ENCODE peak calls at places on chromosomes 3 and 15, in five cellular contexts. W, J, O, B and Q are unnamed samples.

GRCh38 chr3:193853511-193854219 is 260.7 kb downstream of the OPA1 start:
- DNase-seq in W (no peak), J (no peak), O (no peak), B (no peak), Q (no peak)

GRCh38 chr15:62244762-62245161 is 79.7 kb upstream of the C2CD4B start:
- DNase-seq in W (no peak), J (no peak), O (no peak), B (peak; percentile 24), Q (no peak)

GRCh38 chr15:95929232-95929846 is 401.2 kb upstream of the NR2F2 start:
- DNase-seq in W (no peak), J (no peak), O (no peak), B (peak; percentile 9), Q (no peak)

GRCh38 chr15:80931721-80932609 is 57.7 kb downstream of the MESD start:
- DNase-seq in W (peak; percentile 72), J (no peak), O (no peak), B (no peak), Q (no peak)

GRCh38 chr15:58065011-58065444 is 483 bp downstream of the ALDH1A2 start:
- DNase-seq in W (peak; percentile 60), J (no peak), O (no peak), B (no peak), Q (no peak)

GRCh38 chr3:52237659-52238172 is 1.2 kb downstream of the TWF2 start:
- DNase-seq in W (peak; percentile 90), J (no peak), O (no peak), B (no peak), Q (no peak)

GRCh38 chr3:52512727-52513126 is 17.6 kb downstream of the STAB1 start:
- DNase-seq in W (no peak), J (no peak), O (no peak), B (no peak), Q (no peak)

GRCh38 chr15:73686781-73687256 is 2.6 kb downstream of the CD276 start:
- DNase-seq in W (no peak), J (no peak), O (no peak), B (no peak), Q (no peak)

GRCh38 chr15:87736921-87737389 is 519.6 kb downstream of the NTRK3 start:
- DNase-seq in W (no peak), J (no peak), O (no peak), B (peak; percentile 50), Q (peak; percentile 24)

GRCh38 chr15:94000603-94001002 is 230.8 kb upstream of the MCTP2 start:
- DNase-seq in W (no peak), J (no peak), O (no peak), B (no peak), Q (no peak)

GRCh38 chr15:92391640-92392039 is 2.0 kb upstream of the ST8SIA2 start:
- DNase-seq in W (no peak), J (no peak), O (no peak), B (peak; percentile 43), Q (no peak)

GRCh38 chr3:37751967-37752660 is 109.6 kb upstream of the CTDSPL start:
- DNase-seq in W (no peak), J (no peak), O (no peak), B (no peak), Q (no peak)

DNA sequence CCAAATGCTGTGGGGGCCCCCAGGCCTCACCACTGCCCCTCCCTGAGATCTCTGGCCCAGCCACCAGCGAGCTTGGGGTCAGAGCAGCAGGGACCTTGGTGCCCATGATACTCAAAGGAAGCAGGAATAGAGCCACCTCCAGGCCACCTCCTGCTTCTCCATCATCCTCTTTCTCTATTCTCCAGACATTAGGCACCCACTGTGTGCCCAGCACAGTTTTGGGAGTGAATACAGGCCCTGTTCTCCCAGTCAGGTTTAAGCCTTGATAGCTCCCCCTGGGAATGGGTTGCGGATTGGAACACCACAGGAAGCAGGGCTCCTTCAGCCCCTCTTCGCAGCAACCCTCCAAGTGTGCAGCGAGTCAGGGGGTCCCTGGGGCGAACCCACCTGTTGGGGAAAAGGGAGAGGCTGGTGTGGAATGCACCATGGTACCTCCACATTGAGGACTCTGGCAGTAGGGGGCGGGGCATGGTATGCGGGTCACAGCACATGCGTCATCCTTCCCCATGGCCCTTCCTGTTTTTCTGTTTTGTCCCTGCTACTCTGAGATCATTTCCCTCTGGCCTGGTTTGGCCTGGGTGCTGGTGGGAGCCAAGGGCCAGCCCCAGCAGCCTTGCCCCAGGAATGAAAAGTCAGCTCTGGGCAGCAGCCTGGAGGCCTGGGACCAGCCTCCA is 14.2 kb upstream of the SEMA3B start:
- DNase-seq in W (peak; percentile 82), J (no peak), O (no peak), B (no peak), Q (no peak)
- H3K4me3 ChIP-seq in W (no peak overlapping the region), J (no peak overlapping the region), O (no peak overlapping the region), B (no peak overlapping the region), Q (no peak overlapping the region)

GRCh38 chr15:59313703-59314332 is 58.9 kb downstream of the MYO1E start:
- DNase-seq in W (peak; percentile 80), J (no peak), O (no peak), B (no peak), Q (no peak)
- H3K27ac ChIP-seq in W (peak overlapping the region; percentile 20), J (no peak overlapping the region), O (peak overlapping the region; percentile 68), B (no peak overlapping the region), Q (no peak overlapping the region)

GRCh38 chr15:77983708-77984445 is 93.6 kb downstream of the TBC1D2B start:
- DNase-seq in W (no peak), J (no peak), O (no peak), B (no peak), Q (no peak)

GRCh38 chr15:77981281-77982126 is 96.0 kb downstream of the TBC1D2B start:
- DNase-seq in W (no peak), J (no peak), O (no peak), B (no peak), Q (no peak)

GRCh38 chr15:77980094-77980493 is 97.4 kb downstream of the TBC1D2B start:
- DNase-seq in W (no peak), J (no peak), O (no peak), B (no peak), Q (no peak)

GRCh38 chr15:77983091-77983707 is 94.3 kb downstream of the TBC1D2B start:
- DNase-seq in W (no peak), J (no peak), O (no peak), B (no peak), Q (no peak)

GRCh38 chr15:77982127-77982490 is 95.4 kb downstream of the TBC1D2B start:
- DNase-seq in W (no peak), J (no peak), O (no peak), B (no peak), Q (no peak)
- H3K9me3 ChIP-seq in W (no peaks in the 10 kb centered on the region), J (no peaks in the 10 kb centered on the region), O (no peaks in the 10 kb centered on the region), B (no peaks in the 10 kb centered on the region), Q (no peaks in the 10 kb centered on the region)

GRCh38 chr15:28950916-28951315 is 65.1 kb downstream of the APBA2 start:
- DNase-seq in W (no peak), J (no peak), O (no peak), B (no peak), Q (no peak)

GRCh38 chr15:28954466-28955159 is 68.8 kb downstream of the APBA2 start:
- DNase-seq in W (no peak), J (no peak), O (no peak), B (no peak), Q (no peak)

GRCh38 chr15:28953573-28954195 is 67.9 kb downstream of the APBA2 start:
- DNase-seq in W (no peak), J (no peak), O (no peak), B (no peak), Q (no peak)

GRCh38 chr15:28955160-28955502 is 69.4 kb downstream of the APBA2 start:
- DNase-seq in W (no peak), J (no peak), O (no peak), B (no peak), Q (no peak)

GRCh38 chr15:28952666-28953491 is 67.1 kb downstream of the APBA2 start:
- DNase-seq in W (no peak), J (no peak), O (no peak), B (no peak), Q (no peak)
- H3K4me3 ChIP-seq in W (no peak overlapping the region), J (no peak overlapping the region), O (no peak overlapping the region), B (no peak overlapping the region), Q (no peak overlapping the region)

DNA sequence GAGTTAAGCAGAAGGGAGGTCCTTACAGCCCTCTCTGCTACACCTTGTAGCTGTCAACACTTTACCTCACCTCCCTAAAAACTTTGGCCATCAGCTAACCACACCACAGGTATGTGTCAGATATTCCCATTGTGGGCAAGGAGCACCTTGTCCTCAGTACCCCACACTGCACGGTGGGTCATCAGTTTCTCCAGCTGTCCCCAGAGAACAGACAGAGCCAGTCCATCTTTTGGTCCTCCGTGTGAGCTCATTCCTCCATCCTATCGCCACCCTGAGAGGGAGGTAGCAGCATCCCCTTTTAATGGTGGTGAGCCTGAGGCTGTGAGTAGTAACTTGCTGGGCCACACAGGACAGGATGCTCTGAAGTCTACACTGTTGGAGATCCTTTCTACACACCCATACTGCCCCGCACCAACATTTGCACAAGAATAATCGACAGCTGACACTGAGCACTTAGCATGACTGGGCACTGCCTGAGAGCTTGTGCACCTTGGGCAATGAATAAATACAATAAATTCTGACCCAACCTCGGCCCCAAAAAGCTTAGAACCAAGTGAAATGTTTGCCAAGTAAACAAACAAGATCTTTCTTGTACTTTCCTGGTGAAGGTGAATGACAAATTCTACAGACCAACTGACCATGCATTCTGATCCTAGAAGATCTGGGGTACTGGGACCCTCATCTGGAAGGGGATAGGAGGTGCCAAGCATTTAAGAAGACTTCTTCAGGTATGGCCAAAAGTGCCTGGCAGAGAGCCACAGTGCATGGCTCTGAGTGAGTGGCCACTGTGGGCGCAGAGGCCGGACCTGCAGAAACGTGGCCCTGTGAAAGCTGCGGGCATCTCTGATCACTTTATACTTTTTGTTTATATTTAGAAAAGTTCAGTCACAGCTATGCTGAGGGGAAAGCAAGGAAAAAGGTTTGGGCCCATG is 6.9 kb downstream of the CHCHD4 start:
- DNase-seq in W (no peak), J (no peak), O (no peak), B (no peak), Q (no peak)
- H3K27ac ChIP-seq in W (no peak overlapping the region), J (no peak overlapping the region), O (no peak overlapping the region), B (no peak overlapping the region), Q (no peak overlapping the region)

DNA sequence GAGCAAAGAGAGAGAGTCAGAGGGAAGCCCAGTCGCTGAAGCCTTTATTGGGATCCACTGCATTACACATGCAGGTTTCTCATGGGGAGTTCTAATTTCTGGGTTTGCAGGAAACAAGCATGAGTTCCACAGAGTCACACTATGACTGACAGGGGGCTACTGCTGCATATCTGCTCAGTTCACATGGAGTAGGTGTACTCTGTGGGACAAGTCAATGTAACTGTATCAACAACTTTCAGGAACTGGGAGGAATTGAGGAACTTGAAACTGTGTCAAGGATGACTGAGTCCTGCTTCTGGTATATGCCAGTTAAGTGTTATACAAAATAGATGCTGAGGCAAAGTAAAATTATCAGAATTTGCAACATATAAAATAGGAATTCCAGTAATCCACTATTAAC is 110.8 kb downstream of the NPAP1 start:
- DNase-seq in W (no peak), J (no peak), O (no peak), B (no peak), Q (no peak)
- H3K9me3 ChIP-seq in W (no peaks in the 10 kb centered on the region), J (no peaks in the 10 kb centered on the region), O (peaks cover 5% of the 10 kb centered on the region), B (no peaks in the 10 kb centered on the region), Q (no peaks in the 10 kb centered on the region)

GRCh38 chr3:66200786-66201185 is 20.0 kb upstream of the SLC25A26 start:
- DNase-seq in W (no peak), J (no peak), O (no peak), B (no peak), Q (no peak)
- H3K4me3 ChIP-seq in W (no peak overlapping the region), J (no peak overlapping the region), O (no peak overlapping the region), B (no peak overlapping the region), Q (no peak overlapping the region)